ENCODE peak calls at places on chromosomes 13 and 19, in nine cellular contexts. H is activated CD8-positive, alpha-beta memory T cell treated with anti-CD3 and anti-CD28 coated beads for 24 hours; C is NCI-H1417; O is aorta; V is GM18507; Q is fibroblast of pulmonary artery; I is NAMALWA; G is HEK293T; T is lower leg skin. W is an unnamed sample.

GRCh38 chr13:34044660-34045080 is 226.7 kb downstream of the RFC3 start:
- DNase-seq in Q (peak), T (no peak), O (no peak), I (no peak), G (no peak), V (no peak), H (no peak), C (no peak), W (no peak)

GRCh38 chr19:5621945-5622464 is 571 bp downstream of the SAFB2 start:
- DNase-seq in I (peak), O (no peak), H (peak), T (peak), V (no peak), Q (no peak), C (peak), G (no peak), W (peak)

GRCh38 chr13:110944121-110944967 is 29.5 kb upstream of the ANKRD10 start:
- DNase-seq in T (no peak), H (no peak), G (peak), V (no peak), I (peak), Q (peak), C (peak), O (no peak), W (peak)

GRCh38 chr19:3360494-3361383 is 5.6 kb upstream of the NFIC start:
- DNase-seq in I (no peak), O (peak), T (peak), Q (no peak), H (peak), G (no peak), V (no peak), C (peak), W (peak)

GRCh38 chr19:38667552-38668205 is 20.2 kb downstream of the ACTN4 start:
- DNase-seq in G (no peak), H (no peak), V (no peak), O (no peak), I (peak), T (no peak), C (no peak), Q (no peak), W (no peak)

GRCh38 chr13:40221460-40222201 is 444.8 kb downstream of the FOXO1 start:
- DNase-seq in O (no peak), V (no peak), G (no peak), Q (peak), H (no peak), T (no peak), I (no peak), C (no peak), W (no peak)

GRCh38 chr19:3041756-3042517 is 12.9 kb upstream of the TLE2 start:
- DNase-seq in O (no peak), Q (no peak), V (no peak), I (no peak), T (no peak), G (no peak), H (no peak), C (peak), W (no peak)

GRCh38 chr13:113110852-113111315 is 5.3 kb downstream of the F7 start:
- DNase-seq in V (no peak), T (no peak), I (no peak), Q (no peak), O (peak), H (peak), G (no peak), C (peak), W (no peak)

GRCh38 chr19:51521796-51522195 is 9.7 kb downstream of the SIGLEC6 start:
- DNase-seq in V (no peak), C (no peak), I (no peak), G (no peak), H (no peak), Q (no peak), T (no peak), O (no peak), W (no peak)

GRCh38 chr13:96020155-96020575 is 33.0 kb downstream of the UGGT2 start:
- DNase-seq in T (peak), H (no peak), O (no peak), V (peak), G (peak), Q (peak), I (peak), C (peak), W (no peak)

GRCh38 chr13:101690871-101691270 is 238.4 kb downstream of the ITGBL1 start:
- DNase-seq in C (no peak), G (no peak), T (no peak), Q (no peak), I (no peak), V (no peak), H (no peak), O (no peak), W (no peak)

GRCh38 chr19:12665281-12665573 is 1.3 kb downstream of the MAN2B1 start:
- DNase-seq in G (no peak), V (peak), I (peak), H (peak), T (peak), O (no peak), C (no peak), Q (no peak), W (peak)

W was measured in psoas muscle.